ENCODE peak calls at places on chromosomes 12 and 14, in four cellular contexts. R, Y, O and Q are unnamed samples.

GRCh38 chr12:109134186-109134917 is 18.0 kb downstream of the ACACB start:
- DNase-seq in O (no peak), Y (no peak), R (no peak), Q (no peak)

GRCh38 chr14:34461334-34462131 is 507 bp downstream of the SPTSSA start:
- DNase-seq in Y (peak), O (peak), R (no peak), Q (peak)

GRCh38 chr14:80602931-80603330 is 338.6 kb downstream of the CEP128 start:
- DNase-seq in R (no peak), O (no peak), Y (no peak), Q (no peak)

GRCh38 chr12:22173154-22173553 is 127.1 kb downstream of the CMAS start:
- DNase-seq in O (no peak), R (no peak), Y (no peak), Q (no peak)

GRCh38 chr12:124898200-124898950 is 16.1 kb downstream of the UBC start:
- DNase-seq in O (peak), R (peak), Y (peak), Q (no peak)

GRCh38 chr12:66962316-66962715 is 283.4 kb upstream of the GRIP1 start:
- DNase-seq in Y (no peak), O (no peak), R (no peak), Q (no peak)

GRCh38 chr14:99344051-99344450 is 72.1 kb upstream of the BCL11B start:
- DNase-seq in R (no peak), O (no peak), Y (no peak), Q (no peak)

GRCh38 chr14:90087433-90087832 is 25.6 kb downstream of the KCNK13 start:
- DNase-seq in R (no peak), Y (peak), O (no peak), Q (no peak)

GRCh38 chr12:13941258-13942249 is 39.8 kb downstream of the GRIN2B start:
- DNase-seq in Y (peak), R (no peak), O (peak), Q (no peak)

GRCh38 chr12:96249196-96250118 is 55.3 kb downstream of the ELK3 start:
- DNase-seq in R (no peak), Y (no peak), O (no peak), Q (no peak)

GRCh38 chr12:18998343-18999270 is 130.9 kb upstream of the PLEKHA5 start:
- DNase-seq in R (no peak), Y (no peak), O (no peak), Q (no peak)